ENCODE peak calls at places on chromosomes 6 and 20, in ten cellular contexts. S is AG10803, V is SK-N-SH, E is mesendoderm, I is lower leg skin, J is stomach, K is uterus, A is H7, Q is right cardiac atrium, H is epithelial cell of esophagus. P is an unnamed sample.
A peak's percentile ranks its signal among the peaks of the same experiment; 100 is the strongest.

GRCh38 chr6:150528648-150529285 is 70.9 kb upstream of the PLEKHG1 start:
- DNase-seq in S (peak; percentile 25), V (no peak), E (peak; percentile 93), I (no peak), J (no peak), K (peak; percentile 72), A (peak; percentile 75), Q (peak; percentile 76), H (no peak), P (peak; percentile 91)

GRCh38 chr20:14830466-14830865 is 493.1 kb upstream of the FLRT3 start:
- DNase-seq in S (no peak), V (no peak), E (no peak), I (no peak), J (no peak), K (no peak), A (no peak), Q (no peak), H (no peak), P (no peak)

GRCh38 chr20:35039146-35039545 is 53.5 kb downstream of the TRPC4AP start:
- DNase-seq in S (no peak), V (no peak), E (no peak), I (no peak), J (peak; percentile 38), K (no peak), A (no peak), Q (no peak), H (peak; percentile 75), P (no peak)

GRCh38 chr20:36308986-36309385 is 2.8 kb downstream of the DLGAP4 start:
- DNase-seq in S (no peak), V (no peak), E (no peak), I (peak; percentile 61), J (no peak), K (no peak), A (peak; percentile 64), Q (no peak), H (no peak), P (peak; percentile 38)

GRCh38 chr6:3735029-3735605 is 16.4 kb downstream of the PXDC1 start:
- DNase-seq in S (no peak), V (no peak), E (no peak), I (peak; percentile 4), J (no peak), K (no peak), A (no peak), Q (no peak), H (no peak), P (no peak)

GRCh38 chr6:30041821-30042220 is 19.2 kb upstream of the POLR1H start:
- DNase-seq in S (no peak), V (no peak), E (peak; percentile 34), I (no peak), J (no peak), K (no peak), A (no peak), Q (no peak), H (no peak), P (no peak)

GRCh38 chr20:31962741-31963140 is 5.2 kb upstream of the XKR7 start:
- DNase-seq in S (no peak), V (peak; percentile 48), E (no peak), I (no peak), J (no peak), K (no peak), A (no peak), Q (no peak), H (no peak), P (no peak)

GRCh38 chr20:23879811-23880374 is 345 bp upstream of the CST5 start:
- DNase-seq in S (no peak), V (no peak), E (peak; percentile 76), I (no peak), J (no peak), K (no peak), A (no peak), Q (no peak), H (no peak), P (no peak)

GRCh38 chr6:113530769-113531168 is 326.4 kb upstream of the MARCKS start:
- DNase-seq in S (peak; percentile 53), V (no peak), E (no peak), I (no peak), J (no peak), K (no peak), A (no peak), Q (no peak), H (peak; percentile 92), P (no peak)

GRCh38 chr20:5172903-5173463 is 46.2 kb downstream of the CDS2 start:
- DNase-seq in S (no peak), V (no peak), E (no peak), I (no peak), J (no peak), K (no peak), A (no peak), Q (no peak), H (no peak), P (no peak)

GRCh38 chr20:37333848-37334318 is 12.1 kb upstream of the SRC start:
- DNase-seq in S (no peak), V (no peak), E (no peak), I (no peak), J (no peak), K (no peak), A (no peak), Q (peak; percentile 58), H (no peak), P (no peak)

GRCh38 chr20:50713677-50714101 is 17.7 kb upstream of the PARD6B start:
- DNase-seq in S (peak; percentile 65), V (no peak), E (peak; percentile 83), I (peak; percentile 62), J (peak; percentile 60), K (peak; percentile 60), A (peak; percentile 67), Q (no peak), H (peak; percentile 34), P (peak; percentile 70)

GRCh38 chr6:37145443-37145842 is 24.5 kb upstream of the PIM1 start:
- DNase-seq in S (no peak), V (no peak), E (no peak), I (no peak), J (no peak), K (no peak), A (no peak), Q (no peak), H (no peak), P (no peak)

GRCh38 chr6:168137024-168137423 is 58.0 kb upstream of the FRMD1 start:
- DNase-seq in S (no peak), V (no peak), E (no peak), I (peak; percentile 50), J (no peak), K (no peak), A (no peak), Q (no peak), H (no peak), P (peak; percentile 15)

DNA sequence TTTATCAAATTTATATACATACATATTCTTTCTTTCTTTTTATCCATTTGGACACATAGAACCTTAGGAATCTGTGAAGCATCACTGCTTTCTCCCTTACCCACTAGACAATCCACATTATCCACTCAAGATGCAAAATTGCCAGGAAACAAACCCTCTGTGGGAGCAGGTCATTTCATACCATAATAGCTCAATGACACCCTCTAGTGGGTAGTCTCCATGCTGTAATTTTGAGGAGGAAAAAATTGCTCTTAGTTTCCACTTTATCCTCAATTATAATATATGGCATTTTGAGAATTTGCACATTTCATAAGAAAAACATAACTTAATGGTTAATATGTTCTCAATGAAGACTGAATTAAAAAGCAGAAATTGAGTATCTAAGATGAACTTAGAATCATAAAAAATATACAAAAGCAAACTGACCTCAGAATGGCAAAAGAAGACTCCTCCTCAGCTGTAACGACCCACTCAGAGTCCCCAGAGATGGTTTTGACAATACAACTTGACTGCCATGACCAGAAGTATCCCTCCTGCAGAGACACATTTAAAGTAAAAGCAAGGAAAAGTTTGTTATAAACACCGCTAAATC is 164.1 kb downstream of the FRK start:
- DNase-seq in S (peak; percentile 37), V (peak; percentile 58), E (peak; percentile 29), I (no peak), J (no peak), K (no peak), A (peak; percentile 26), Q (no peak), H (peak; percentile 52), P (no peak)
- H3K4me3 ChIP-seq in S (no peak overlapping the region), V (no peak overlapping the region), E (no peak overlapping the region), I (no peak overlapping the region), J (no peak overlapping the region), K (no peak overlapping the region), A (no peak overlapping the region), Q (no peak overlapping the region), H (no peak overlapping the region), P (no peak overlapping the region)

DNA sequence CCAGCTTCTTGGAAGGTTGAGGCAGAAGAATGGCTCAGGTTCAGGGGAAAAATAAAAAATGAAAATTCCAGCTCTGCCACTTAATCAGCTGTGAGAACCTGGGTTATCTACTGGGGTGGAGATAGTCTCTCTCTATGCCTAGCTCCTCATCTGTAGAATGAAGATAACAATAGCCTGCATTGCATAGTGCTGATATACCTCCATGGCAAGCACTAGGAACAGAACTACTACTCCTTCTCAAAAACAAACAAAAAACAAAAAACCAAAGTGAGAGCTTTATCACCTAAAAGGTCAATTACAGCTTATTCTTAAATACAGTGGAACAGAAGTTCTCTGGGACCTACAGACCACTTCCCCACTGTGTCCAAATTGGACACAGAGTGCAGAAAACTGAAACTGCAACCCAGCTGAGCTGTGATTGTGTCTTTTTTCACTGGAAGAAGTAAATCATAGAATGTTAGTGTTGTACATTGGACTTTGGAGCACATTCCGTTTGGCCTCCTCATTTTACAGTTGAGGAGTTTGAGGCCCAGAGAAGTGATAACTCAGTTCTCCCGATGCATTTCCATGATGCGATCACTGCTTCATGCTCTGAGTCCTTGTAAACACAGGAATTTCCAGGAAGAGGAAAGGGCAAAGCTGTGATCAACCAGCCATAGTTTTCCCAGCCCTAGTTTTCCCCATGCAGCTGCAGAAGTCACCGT is 23.3 kb downstream of the MTFR2 start:
- DNase-seq in S (peak; percentile 1), V (no peak), E (no peak), I (no peak), J (no peak), K (no peak), A (no peak), Q (no peak), H (no peak), P (no peak)
- H3K4me3 ChIP-seq in S (no peak overlapping the region), V (no peak overlapping the region), E (no peak overlapping the region), I (no peak overlapping the region), J (peak overlapping the region; percentile 27), K (no peak overlapping the region), A (no peak overlapping the region), Q (peak overlapping the region; percentile 44), H (no peak overlapping the region), P (peak overlapping the region; percentile 10)

GRCh38 chr6:53647437-53648094 is 18.0 kb downstream of the KLHL31 start:
- DNase-seq in S (no peak), V (no peak), E (no peak), I (no peak), J (no peak), K (no peak), A (no peak), Q (no peak), H (peak; percentile 80), P (no peak)
- H3K4me3 ChIP-seq in S (no peak overlapping the region), V (no peak overlapping the region), E (no peak overlapping the region), I (no peak overlapping the region), J (no peak overlapping the region), K (no peak overlapping the region), A (no peak overlapping the region), Q (no peak overlapping the region), H (no peak overlapping the region), P (no peak overlapping the region)

DNA sequence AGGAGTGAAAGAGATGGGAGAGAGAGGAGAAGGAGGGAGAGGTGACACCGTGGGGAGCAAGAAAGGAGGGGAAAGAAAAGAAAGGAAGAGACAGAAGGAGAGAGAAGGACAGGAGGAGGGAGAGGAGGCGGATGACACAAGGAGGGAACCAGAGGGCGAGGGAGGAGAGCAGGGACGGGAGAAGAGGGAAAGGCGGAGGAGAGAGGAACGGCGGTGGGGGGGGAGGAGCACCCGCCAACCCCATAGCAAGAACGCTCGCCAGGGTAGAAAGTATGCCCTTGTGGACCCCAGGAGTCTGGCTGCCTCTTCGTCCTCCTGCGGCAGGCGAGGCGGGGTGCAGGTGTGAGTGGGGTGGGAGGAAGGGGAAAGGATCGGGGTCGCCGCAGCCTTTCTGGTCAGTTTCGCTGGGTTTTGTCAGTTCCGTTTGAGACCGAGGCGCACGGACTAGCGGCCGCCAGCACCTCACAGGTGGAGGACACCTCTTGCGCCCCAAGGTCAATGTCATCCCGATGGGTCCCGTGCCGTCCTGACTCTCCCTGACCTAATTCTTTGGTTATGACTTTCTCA is 4.4 kb upstream of the INSM1 start:
- DNase-seq in S (no peak), V (no peak), E (peak; percentile 56), I (no peak), J (no peak), K (no peak), A (peak; percentile 78), Q (no peak), H (no peak), P (no peak)
- H3K4me3 ChIP-seq in S (no peak overlapping the region), V (no peak overlapping the region), E (no peak overlapping the region), I (no peak overlapping the region), J (peak overlapping the region; percentile 33), K (no peak overlapping the region), A (peak overlapping the region; percentile 47), Q (no peak overlapping the region), H (no peak overlapping the region), P (no peak overlapping the region)